ENCODE peak calls at places on chromosomes 16 and 17, in seven cellular contexts. One of them, this sample, is unnamed. For H3K4me1, the result is how much of the 10 kb centered on the place peaks cover.

GRCh38 chr16:64356267-64356666 is 765.6 kb downstream of the CDH11 start:
- DNase-seq in prostate gland: no peak
- DNase-seq in psoas muscle: no peak
- DNase-seq in tibial nerve: no peak
- DNase-seq in NT2/D1: no peak
- DNase-seq in spleen: no peak
- DNase-seq in tibial artery: no peak
- DNase-seq in this sample: no peak

GRCh38 chr16:70565053-70565452 is 41.4 kb downstream of the SF3B3 start:
- DNase-seq in prostate gland: no peak
- DNase-seq in psoas muscle: no peak
- DNase-seq in tibial nerve: no peak
- DNase-seq in NT2/D1: no peak
- DNase-seq in spleen: no peak
- DNase-seq in tibial artery: no peak
- DNase-seq in this sample: no peak

GRCh38 chr17:67218385-67218950 is 26.5 kb downstream of the HELZ start:
- DNase-seq in prostate gland: no peak
- DNase-seq in psoas muscle: no peak
- DNase-seq in tibial nerve: no peak
- DNase-seq in NT2/D1: no peak
- DNase-seq in spleen: no peak
- DNase-seq in tibial artery: no peak
- DNase-seq in this sample: no peak

GRCh38 chr16:84198401-84198800 is 7.4 kb downstream of the ADAD2 start:
- DNase-seq in prostate gland: no peak
- DNase-seq in psoas muscle: no peak
- DNase-seq in tibial nerve: peak
- DNase-seq in NT2/D1: no peak
- DNase-seq in spleen: no peak
- DNase-seq in tibial artery: no peak
- DNase-seq in this sample: no peak

GRCh38 chr17:56908061-56908542 is 5.7 kb downstream of the TRIM25 start:
- DNase-seq in prostate gland: no peak
- DNase-seq in psoas muscle: peak
- DNase-seq in tibial nerve: peak
- DNase-seq in NT2/D1: no peak
- DNase-seq in spleen: peak
- DNase-seq in tibial artery: peak
- DNase-seq in this sample: no peak

GRCh38 chr16:3983081-3983520 is 102.6 kb upstream of the CREBBP start:
- DNase-seq in prostate gland: peak
- DNase-seq in psoas muscle: peak
- DNase-seq in tibial nerve: peak
- DNase-seq in NT2/D1: peak
- DNase-seq in spleen: peak
- DNase-seq in tibial artery: peak
- DNase-seq in this sample: no peak

GRCh38 chr16:86031141-86031678 is 132.2 kb downstream of the IRF8 start:
- DNase-seq in prostate gland: no peak
- DNase-seq in psoas muscle: no peak
- DNase-seq in tibial nerve: no peak
- DNase-seq in NT2/D1: no peak
- DNase-seq in spleen: no peak
- DNase-seq in tibial artery: no peak
- DNase-seq in this sample: no peak

GRCh38 chr17:68910789-68911431 is 44.3 kb downstream of the ABCA8 start:
- DNase-seq in prostate gland: no peak
- DNase-seq in psoas muscle: no peak
- DNase-seq in tibial nerve: no peak
- DNase-seq in NT2/D1: no peak
- DNase-seq in spleen: no peak
- DNase-seq in tibial artery: no peak
- DNase-seq in this sample: no peak

GRCh38 chr17:7097940-7098339 is 16.7 kb downstream of the ASGR2 start:
- DNase-seq in prostate gland: no peak
- DNase-seq in psoas muscle: no peak
- DNase-seq in tibial nerve: no peak
- DNase-seq in NT2/D1: no peak
- DNase-seq in spleen: no peak
- DNase-seq in tibial artery: no peak
- DNase-seq in this sample: no peak

GRCh38 chr16:75320435-75320834 is 69.0 kb upstream of the BCAR1 start:
- DNase-seq in prostate gland: no peak
- DNase-seq in psoas muscle: no peak
- DNase-seq in tibial nerve: no peak
- DNase-seq in NT2/D1: no peak
- DNase-seq in spleen: no peak
- DNase-seq in tibial artery: no peak
- DNase-seq in this sample: no peak
- H3K4me3 ChIP-seq in prostate gland: no peak
- H3K4me3 ChIP-seq in psoas muscle: no peak
- H3K4me3 ChIP-seq in tibial nerve: no peak
- H3K4me3 ChIP-seq in NT2/D1: no peak
- H3K4me3 ChIP-seq in spleen: no peak
- H3K4me3 ChIP-seq in tibial artery: no peak
- H3K4me3 ChIP-seq in this sample: no peak

GRCh38 chr16:74606521-74607309 is at the start of gene GLG1:
- DNase-seq in prostate gland: peak
- DNase-seq in psoas muscle: peak
- DNase-seq in tibial nerve: peak
- DNase-seq in NT2/D1: peak
- DNase-seq in spleen: peak
- DNase-seq in tibial artery: peak
- DNase-seq in this sample: peak
- H3K4me1 ChIP-seq in prostate gland: under half
- H3K4me1 ChIP-seq in psoas muscle: under half
- H3K4me1 ChIP-seq in tibial nerve: under half
- H3K4me1 ChIP-seq in NT2/D1: under half
- H3K4me1 ChIP-seq in spleen: under half
- H3K4me1 ChIP-seq in tibial artery: under half
- H3K4me1 ChIP-seq in this sample: under half

DNA sequence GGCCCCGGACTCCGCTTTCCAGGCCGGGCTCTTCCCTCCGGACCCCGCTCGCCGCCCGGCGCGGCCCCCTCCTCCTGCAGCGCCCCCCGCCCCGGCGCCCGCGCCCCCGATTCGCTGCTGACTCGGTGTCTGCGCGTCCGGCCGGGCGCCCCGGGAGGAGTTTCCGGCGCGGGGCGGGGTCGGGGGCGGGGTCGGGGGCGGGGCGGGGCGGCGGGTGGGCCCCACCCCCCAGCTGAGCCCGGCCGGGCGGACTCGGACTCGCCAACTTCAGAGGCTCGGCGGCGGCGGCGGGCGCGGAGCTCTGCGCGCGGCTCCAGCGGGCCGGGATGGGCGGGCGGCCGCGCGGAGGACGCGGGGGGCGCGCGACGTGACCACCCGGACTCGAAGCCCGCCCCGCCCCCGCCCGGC is at the start of gene METRNL:
- DNase-seq in prostate gland: peak
- DNase-seq in psoas muscle: peak
- DNase-seq in tibial nerve: no peak
- DNase-seq in NT2/D1: peak
- DNase-seq in spleen: peak
- DNase-seq in tibial artery: peak
- DNase-seq in this sample: peak
- H3K4me3 ChIP-seq in prostate gland: peak
- H3K4me3 ChIP-seq in psoas muscle: peak
- H3K4me3 ChIP-seq in tibial nerve: peak
- H3K4me3 ChIP-seq in NT2/D1: peak
- H3K4me3 ChIP-seq in spleen: peak
- H3K4me3 ChIP-seq in tibial artery: peak
- H3K4me3 ChIP-seq in this sample: peak

GRCh38 chr17:33404070-33404770 is 111.1 kb upstream of the ASIC2 start:
- DNase-seq in prostate gland: no peak
- DNase-seq in psoas muscle: no peak
- DNase-seq in tibial nerve: no peak
- DNase-seq in NT2/D1: no peak
- DNase-seq in spleen: no peak
- DNase-seq in tibial artery: no peak
- DNase-seq in this sample: no peak

GRCh38 chr17:33403194-33403593 is 110.1 kb upstream of the ASIC2 start:
- DNase-seq in prostate gland: no peak
- DNase-seq in psoas muscle: no peak
- DNase-seq in tibial nerve: no peak
- DNase-seq in NT2/D1: no peak
- DNase-seq in spleen: no peak
- DNase-seq in tibial artery: no peak
- DNase-seq in this sample: no peak

GRCh38 chr17:33398386-33398785 is 105.3 kb upstream of the ASIC2 start:
- DNase-seq in prostate gland: no peak
- DNase-seq in psoas muscle: no peak
- DNase-seq in tibial nerve: no peak
- DNase-seq in NT2/D1: no peak
- DNase-seq in spleen: no peak
- DNase-seq in tibial artery: no peak
- DNase-seq in this sample: no peak

GRCh38 chr17:33396818-33397217 is 103.7 kb upstream of the ASIC2 start:
- DNase-seq in prostate gland: no peak
- DNase-seq in psoas muscle: no peak
- DNase-seq in tibial nerve: no peak
- DNase-seq in NT2/D1: no peak
- DNase-seq in spleen: no peak
- DNase-seq in tibial artery: no peak
- DNase-seq in this sample: no peak

GRCh38 chr17:33401253-33401652 is 108.2 kb upstream of the ASIC2 start:
- DNase-seq in prostate gland: no peak
- DNase-seq in psoas muscle: no peak
- DNase-seq in tibial nerve: no peak
- DNase-seq in NT2/D1: no peak
- DNase-seq in spleen: no peak
- DNase-seq in tibial artery: no peak
- DNase-seq in this sample: no peak
- H3K4me1 ChIP-seq in prostate gland: under half
- H3K4me1 ChIP-seq in psoas muscle: under half
- H3K4me1 ChIP-seq in tibial nerve: under half
- H3K4me1 ChIP-seq in NT2/D1: under half
- H3K4me1 ChIP-seq in spleen: under half
- H3K4me1 ChIP-seq in tibial artery: under half
- H3K4me1 ChIP-seq in this sample: under half

GRCh38 chr17:81518785-81519283 is 6.2 kb upstream of the ACTG1 start:
- DNase-seq in prostate gland: no peak
- DNase-seq in psoas muscle: peak
- DNase-seq in tibial nerve: no peak
- DNase-seq in NT2/D1: no peak
- DNase-seq in spleen: peak
- DNase-seq in tibial artery: peak
- DNase-seq in this sample: no peak

GRCh38 chr17:81516439-81516838 is 3.8 kb upstream of the ACTG1 start:
- DNase-seq in prostate gland: no peak
- DNase-seq in psoas muscle: peak
- DNase-seq in tibial nerve: no peak
- DNase-seq in NT2/D1: no peak
- DNase-seq in spleen: peak
- DNase-seq in tibial artery: no peak
- DNase-seq in this sample: no peak

GRCh38 chr17:81518113-81518784 is 5.7 kb upstream of the ACTG1 start:
- DNase-seq in prostate gland: no peak
- DNase-seq in psoas muscle: peak
- DNase-seq in tibial nerve: no peak
- DNase-seq in NT2/D1: no peak
- DNase-seq in spleen: no peak
- DNase-seq in tibial artery: no peak
- DNase-seq in this sample: no peak

GRCh38 chr17:81517009-81517338 is 4.4 kb upstream of the ACTG1 start:
- DNase-seq in prostate gland: no peak
- DNase-seq in psoas muscle: peak
- DNase-seq in tibial nerve: no peak
- DNase-seq in NT2/D1: no peak
- DNase-seq in spleen: no peak
- DNase-seq in tibial artery: no peak
- DNase-seq in this sample: no peak

GRCh38 chr17:81517339-81518112 is 4.9 kb upstream of the ACTG1 start:
- DNase-seq in prostate gland: no peak
- DNase-seq in psoas muscle: peak
- DNase-seq in tibial nerve: no peak
- DNase-seq in NT2/D1: no peak
- DNase-seq in spleen: peak
- DNase-seq in tibial artery: no peak
- DNase-seq in this sample: no peak
- H3K4me3 ChIP-seq in prostate gland: no peak
- H3K4me3 ChIP-seq in psoas muscle: peak
- H3K4me3 ChIP-seq in tibial nerve: no peak
- H3K4me3 ChIP-seq in NT2/D1: no peak
- H3K4me3 ChIP-seq in spleen: peak
- H3K4me3 ChIP-seq in tibial artery: peak
- H3K4me3 ChIP-seq in this sample: no peak

GRCh38 chr16:68743664-68744063 is 6.6 kb downstream of the CDH1 start:
- DNase-seq in prostate gland: no peak
- DNase-seq in psoas muscle: no peak
- DNase-seq in tibial nerve: no peak
- DNase-seq in NT2/D1: no peak
- DNase-seq in spleen: no peak
- DNase-seq in tibial artery: no peak
- DNase-seq in this sample: no peak
- H3K4me1 ChIP-seq in prostate gland: under half
- H3K4me1 ChIP-seq in psoas muscle: under half
- H3K4me1 ChIP-seq in tibial nerve: under half
- H3K4me1 ChIP-seq in NT2/D1: under half
- H3K4me1 ChIP-seq in spleen: under half
- H3K4me1 ChIP-seq in tibial artery: under half
- H3K4me1 ChIP-seq in this sample: under half

DNA sequence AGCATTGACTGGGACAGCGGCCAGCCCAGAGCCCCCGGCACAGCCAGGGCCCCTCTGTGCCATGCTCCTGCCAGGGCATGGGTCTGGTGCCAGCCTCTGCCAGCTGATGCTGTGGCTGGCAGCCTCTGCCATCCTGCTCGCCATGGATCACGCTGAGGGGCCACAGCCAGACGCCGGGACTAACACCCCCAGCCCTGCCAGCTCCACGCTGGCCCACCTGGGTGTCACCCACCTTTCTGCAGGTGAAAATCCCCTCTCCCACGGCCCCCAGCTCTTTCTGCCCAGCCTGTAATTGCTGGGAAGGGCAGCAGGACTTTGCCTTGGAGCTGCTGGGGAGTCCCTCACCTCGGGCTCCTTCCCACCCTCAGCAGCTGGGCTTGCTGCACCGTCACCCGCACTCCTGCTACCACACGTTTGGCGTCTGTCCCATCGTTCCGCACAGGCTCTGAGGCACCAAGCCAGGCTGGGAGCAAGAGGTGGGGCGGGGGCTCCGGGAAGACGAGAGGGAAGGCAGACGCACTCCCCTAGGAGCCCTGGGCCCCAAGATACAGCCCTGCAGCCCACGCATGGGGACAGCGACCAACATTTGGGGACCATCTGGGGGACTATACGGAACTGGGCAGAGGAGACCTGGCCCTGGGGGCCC is 42.0 kb upstream of the ACSF3 start:
- DNase-seq in prostate gland: no peak
- DNase-seq in psoas muscle: peak
- DNase-seq in tibial nerve: no peak
- DNase-seq in NT2/D1: no peak
- DNase-seq in spleen: peak
- DNase-seq in tibial artery: no peak
- DNase-seq in this sample: no peak
- H3K4me3 ChIP-seq in prostate gland: peak
- H3K4me3 ChIP-seq in psoas muscle: no peak
- H3K4me3 ChIP-seq in tibial nerve: no peak
- H3K4me3 ChIP-seq in NT2/D1: no peak
- H3K4me3 ChIP-seq in spleen: no peak
- H3K4me3 ChIP-seq in tibial artery: no peak
- H3K4me3 ChIP-seq in this sample: no peak